ENCODE peak calls at places on chromosomes 12 and 14, in seven cellular contexts. One of them, this sample, is unnamed.

GRCh38 chr12:132153501-132154340 is 9.5 kb downstream of the NOC4L start:
- DNase-seq in dorsolateral prefrontal cortex: peak
- DNase-seq in neural progenitor cell: peak
- DNase-seq in CD4-positive, CD25-positive, alpha-beta regulatory T cell: peak
- DNase-seq in IMR-90: peak
- DNase-seq in tibial artery: peak
- DNase-seq in astrocyte: peak
- DNase-seq in this sample: peak

GRCh38 chr12:14766649-14767215 is 36.5 kb downstream of the WBP11 start:
- DNase-seq in dorsolateral prefrontal cortex: no peak
- DNase-seq in neural progenitor cell: no peak
- DNase-seq in CD4-positive, CD25-positive, alpha-beta regulatory T cell: no peak
- DNase-seq in IMR-90: no peak
- DNase-seq in tibial artery: no peak
- DNase-seq in astrocyte: no peak
- DNase-seq in this sample: no peak

GRCh38 chr12:124286414-124286813 is 8.5 kb upstream of the RFLNA start:
- DNase-seq in dorsolateral prefrontal cortex: no peak
- DNase-seq in neural progenitor cell: no peak
- DNase-seq in CD4-positive, CD25-positive, alpha-beta regulatory T cell: no peak
- DNase-seq in IMR-90: no peak
- DNase-seq in tibial artery: no peak
- DNase-seq in astrocyte: peak
- DNase-seq in this sample: no peak

GRCh38 chr12:124537525-124538193 is 29.8 kb downstream of the NCOR2 start:
- DNase-seq in dorsolateral prefrontal cortex: peak
- DNase-seq in neural progenitor cell: no peak
- DNase-seq in CD4-positive, CD25-positive, alpha-beta regulatory T cell: no peak
- DNase-seq in IMR-90: no peak
- DNase-seq in tibial artery: no peak
- DNase-seq in astrocyte: no peak
- DNase-seq in this sample: no peak

GRCh38 chr14:74502236-74503019 is 8.9 kb downstream of the ISCA2 start:
- DNase-seq in dorsolateral prefrontal cortex: no peak
- DNase-seq in neural progenitor cell: peak
- DNase-seq in CD4-positive, CD25-positive, alpha-beta regulatory T cell: no peak
- DNase-seq in IMR-90: peak
- DNase-seq in tibial artery: peak
- DNase-seq in astrocyte: no peak
- DNase-seq in this sample: no peak

GRCh38 chr12:124170756-124171155 is 124.1 kb upstream of the RFLNA start:
- DNase-seq in dorsolateral prefrontal cortex: no peak
- DNase-seq in neural progenitor cell: no peak
- DNase-seq in CD4-positive, CD25-positive, alpha-beta regulatory T cell: no peak
- DNase-seq in IMR-90: no peak
- DNase-seq in tibial artery: no peak
- DNase-seq in astrocyte: peak
- DNase-seq in this sample: no peak

GRCh38 chr14:90198541-90198940 is 57.8 kb upstream of the PSMC1 start:
- DNase-seq in dorsolateral prefrontal cortex: no peak
- DNase-seq in neural progenitor cell: no peak
- DNase-seq in CD4-positive, CD25-positive, alpha-beta regulatory T cell: no peak
- DNase-seq in IMR-90: no peak
- DNase-seq in tibial artery: no peak
- DNase-seq in astrocyte: no peak
- DNase-seq in this sample: no peak

GRCh38 chr12:59067068-59067467 is 146.8 kb upstream of the LRIG3 start:
- DNase-seq in dorsolateral prefrontal cortex: no peak
- DNase-seq in neural progenitor cell: no peak
- DNase-seq in CD4-positive, CD25-positive, alpha-beta regulatory T cell: no peak
- DNase-seq in IMR-90: peak
- DNase-seq in tibial artery: no peak
- DNase-seq in astrocyte: peak
- DNase-seq in this sample: no peak

GRCh38 chr12:3055712-3056467 is 21.3 kb upstream of the TSPAN9 start:
- DNase-seq in dorsolateral prefrontal cortex: no peak
- DNase-seq in neural progenitor cell: peak
- DNase-seq in CD4-positive, CD25-positive, alpha-beta regulatory T cell: no peak
- DNase-seq in IMR-90: no peak
- DNase-seq in tibial artery: no peak
- DNase-seq in astrocyte: peak
- DNase-seq in this sample: no peak

GRCh38 chr12:126212827-126213226 is 1147.6 kb downstream of the AACS start:
- DNase-seq in dorsolateral prefrontal cortex: no peak
- DNase-seq in neural progenitor cell: no peak
- DNase-seq in CD4-positive, CD25-positive, alpha-beta regulatory T cell: no peak
- DNase-seq in IMR-90: no peak
- DNase-seq in tibial artery: no peak
- DNase-seq in astrocyte: no peak
- DNase-seq in this sample: no peak

GRCh38 chr12:63913929-63914328 is 69.4 kb downstream of the SRGAP1 start:
- DNase-seq in dorsolateral prefrontal cortex: no peak
- DNase-seq in neural progenitor cell: no peak
- DNase-seq in CD4-positive, CD25-positive, alpha-beta regulatory T cell: no peak
- DNase-seq in IMR-90: no peak
- DNase-seq in tibial artery: no peak
- DNase-seq in astrocyte: no peak
- DNase-seq in this sample: no peak

GRCh38 chr12:86666311-86666710 is 410.1 kb upstream of the MGAT4C start:
- DNase-seq in dorsolateral prefrontal cortex: no peak
- DNase-seq in neural progenitor cell: no peak
- DNase-seq in CD4-positive, CD25-positive, alpha-beta regulatory T cell: no peak
- DNase-seq in IMR-90: no peak
- DNase-seq in tibial artery: no peak
- DNase-seq in astrocyte: no peak
- DNase-seq in this sample: no peak

GRCh38 chr14:99274346-99275221 is 2.6 kb upstream of the BCL11B start:
- DNase-seq in dorsolateral prefrontal cortex: peak
- DNase-seq in neural progenitor cell: peak
- DNase-seq in CD4-positive, CD25-positive, alpha-beta regulatory T cell: peak
- DNase-seq in IMR-90: peak
- DNase-seq in tibial artery: peak
- DNase-seq in astrocyte: peak
- DNase-seq in this sample: peak

GRCh38 chr14:88519907-88520306 is 34.9 kb downstream of the PTPN21 start:
- DNase-seq in dorsolateral prefrontal cortex: no peak
- DNase-seq in neural progenitor cell: no peak
- DNase-seq in CD4-positive, CD25-positive, alpha-beta regulatory T cell: no peak
- DNase-seq in IMR-90: no peak
- DNase-seq in tibial artery: no peak
- DNase-seq in astrocyte: no peak
- DNase-seq in this sample: no peak

GRCh38 chr12:69534389-69534822 is 50.9 kb upstream of the CCT2 start:
- DNase-seq in dorsolateral prefrontal cortex: peak
- DNase-seq in neural progenitor cell: peak
- DNase-seq in CD4-positive, CD25-positive, alpha-beta regulatory T cell: no peak
- DNase-seq in IMR-90: peak
- DNase-seq in tibial artery: peak
- DNase-seq in astrocyte: peak
- DNase-seq in this sample: no peak

GRCh38 chr14:75188520-75189267 is 12.3 kb upstream of the TMED10 start:
- DNase-seq in dorsolateral prefrontal cortex: no peak
- DNase-seq in neural progenitor cell: no peak
- DNase-seq in CD4-positive, CD25-positive, alpha-beta regulatory T cell: no peak
- DNase-seq in IMR-90: no peak
- DNase-seq in tibial artery: peak
- DNase-seq in astrocyte: no peak
- DNase-seq in this sample: no peak

GRCh38 chr12:630656-631632 is 32.3 kb downstream of the NINJ2 start:
- DNase-seq in dorsolateral prefrontal cortex: no peak
- DNase-seq in neural progenitor cell: peak
- DNase-seq in CD4-positive, CD25-positive, alpha-beta regulatory T cell: peak
- DNase-seq in IMR-90: no peak
- DNase-seq in tibial artery: peak
- DNase-seq in astrocyte: no peak
- DNase-seq in this sample: peak

GRCh38 chr14:51726166-51726899 is 74.6 kb downstream of the FRMD6 start:
- DNase-seq in dorsolateral prefrontal cortex: no peak
- DNase-seq in neural progenitor cell: no peak
- DNase-seq in CD4-positive, CD25-positive, alpha-beta regulatory T cell: no peak
- DNase-seq in IMR-90: peak
- DNase-seq in tibial artery: no peak
- DNase-seq in astrocyte: peak
- DNase-seq in this sample: no peak

GRCh38 chr12:125178222-125178621 is 113.0 kb downstream of the AACS start:
- DNase-seq in dorsolateral prefrontal cortex: no peak
- DNase-seq in neural progenitor cell: no peak
- DNase-seq in CD4-positive, CD25-positive, alpha-beta regulatory T cell: no peak
- DNase-seq in IMR-90: no peak
- DNase-seq in tibial artery: no peak
- DNase-seq in astrocyte: no peak
- DNase-seq in this sample: no peak

GRCh38 chr14:72686832-72687231 is 207.1 kb downstream of the DPF3 start:
- DNase-seq in dorsolateral prefrontal cortex: no peak
- DNase-seq in neural progenitor cell: no peak
- DNase-seq in CD4-positive, CD25-positive, alpha-beta regulatory T cell: no peak
- DNase-seq in IMR-90: peak
- DNase-seq in tibial artery: no peak
- DNase-seq in astrocyte: no peak
- DNase-seq in this sample: no peak

GRCh38 chr12:95336387-95337067 is 118.9 kb downstream of the VEZT start:
- DNase-seq in dorsolateral prefrontal cortex: peak
- DNase-seq in neural progenitor cell: peak
- DNase-seq in CD4-positive, CD25-positive, alpha-beta regulatory T cell: no peak
- DNase-seq in IMR-90: peak
- DNase-seq in tibial artery: peak
- DNase-seq in astrocyte: peak
- DNase-seq in this sample: no peak

GRCh38 chr12:112686373-112686772 is 105.2 kb upstream of the RPH3A start:
- DNase-seq in dorsolateral prefrontal cortex: peak
- DNase-seq in neural progenitor cell: no peak
- DNase-seq in CD4-positive, CD25-positive, alpha-beta regulatory T cell: no peak
- DNase-seq in IMR-90: peak
- DNase-seq in tibial artery: no peak
- DNase-seq in astrocyte: no peak
- DNase-seq in this sample: no peak

GRCh38 chr12:75636607-75637006 is 125.2 kb upstream of the KRR1 start:
- DNase-seq in dorsolateral prefrontal cortex: no peak
- DNase-seq in neural progenitor cell: no peak
- DNase-seq in CD4-positive, CD25-positive, alpha-beta regulatory T cell: no peak
- DNase-seq in IMR-90: no peak
- DNase-seq in tibial artery: no peak
- DNase-seq in astrocyte: no peak
- DNase-seq in this sample: no peak

GRCh38 chr14:99289394-99290189 is 17.6 kb upstream of the BCL11B start:
- DNase-seq in dorsolateral prefrontal cortex: no peak
- DNase-seq in neural progenitor cell: no peak
- DNase-seq in CD4-positive, CD25-positive, alpha-beta regulatory T cell: no peak
- DNase-seq in IMR-90: no peak
- DNase-seq in tibial artery: no peak
- DNase-seq in astrocyte: no peak
- DNase-seq in this sample: no peak

GRCh38 chr14:104403421-104404220 is 175.9 kb upstream of the C14orf180 start:
- DNase-seq in dorsolateral prefrontal cortex: no peak
- DNase-seq in neural progenitor cell: no peak
- DNase-seq in CD4-positive, CD25-positive, alpha-beta regulatory T cell: no peak
- DNase-seq in IMR-90: no peak
- DNase-seq in tibial artery: no peak
- DNase-seq in astrocyte: no peak
- DNase-seq in this sample: no peak

GRCh38 chr14:37865719-37866549 is 270.5 kb downstream of the TTC6 start:
- DNase-seq in dorsolateral prefrontal cortex: no peak
- DNase-seq in neural progenitor cell: no peak
- DNase-seq in CD4-positive, CD25-positive, alpha-beta regulatory T cell: no peak
- DNase-seq in IMR-90: no peak
- DNase-seq in tibial artery: no peak
- DNase-seq in astrocyte: peak
- DNase-seq in this sample: no peak
- H3K27ac ChIP-seq in dorsolateral prefrontal cortex: no peak
- H3K27ac ChIP-seq in neural progenitor cell: no peak
- H3K27ac ChIP-seq in CD4-positive, CD25-positive, alpha-beta regulatory T cell: no peak
- H3K27ac ChIP-seq in IMR-90: no peak
- H3K27ac ChIP-seq in tibial artery: no peak
- H3K27ac ChIP-seq in astrocyte: no peak
- H3K27ac ChIP-seq in this sample: no peak

GRCh38 chr12:93777249-93777648 is 100.1 kb downstream of the CRADD start:
- DNase-seq in dorsolateral prefrontal cortex: no peak
- DNase-seq in neural progenitor cell: no peak
- DNase-seq in CD4-positive, CD25-positive, alpha-beta regulatory T cell: no peak
- DNase-seq in IMR-90: peak
- DNase-seq in tibial artery: no peak
- DNase-seq in astrocyte: peak
- DNase-seq in this sample: no peak
- H3K27ac ChIP-seq in dorsolateral prefrontal cortex: peak
- H3K27ac ChIP-seq in neural progenitor cell: no peak
- H3K27ac ChIP-seq in CD4-positive, CD25-positive, alpha-beta regulatory T cell: no peak
- H3K27ac ChIP-seq in IMR-90: peak
- H3K27ac ChIP-seq in tibial artery: peak
- H3K27ac ChIP-seq in astrocyte: peak
- H3K27ac ChIP-seq in this sample: no peak

DNA sequence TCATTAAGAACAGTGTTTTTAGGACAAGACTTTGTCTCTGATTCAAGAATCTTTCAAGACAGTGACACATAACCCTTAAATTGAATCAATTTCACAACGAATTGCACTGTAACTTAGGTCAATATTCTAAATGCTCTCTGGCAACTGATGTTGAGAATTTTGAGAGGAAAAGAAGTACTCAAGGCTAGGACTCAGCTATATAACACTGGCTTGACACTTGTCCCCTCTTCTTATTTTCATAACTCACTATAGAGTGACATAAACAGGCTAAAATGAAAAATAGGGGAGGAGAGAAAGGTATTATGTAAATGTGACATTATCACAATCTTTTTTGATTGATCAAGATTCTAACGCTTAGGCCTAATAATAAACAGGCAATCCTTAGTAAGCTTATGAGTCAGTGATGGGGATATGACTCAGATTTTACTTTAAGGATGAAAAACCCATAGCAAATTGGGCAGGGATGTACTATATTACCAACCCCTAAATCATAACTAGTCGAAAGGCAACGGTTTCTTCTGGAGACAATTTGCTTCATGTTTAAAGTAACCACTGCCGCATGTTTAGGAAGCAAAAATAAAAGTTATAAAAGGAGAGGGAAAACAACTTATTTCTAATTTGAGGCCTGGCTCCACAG is 10.9 kb downstream of the BTG1 start:
- DNase-seq in dorsolateral prefrontal cortex: no peak
- DNase-seq in neural progenitor cell: no peak
- DNase-seq in CD4-positive, CD25-positive, alpha-beta regulatory T cell: no peak
- DNase-seq in IMR-90: peak
- DNase-seq in tibial artery: no peak
- DNase-seq in astrocyte: peak
- DNase-seq in this sample: no peak
- H3K27ac ChIP-seq in dorsolateral prefrontal cortex: no peak
- H3K27ac ChIP-seq in neural progenitor cell: no peak
- H3K27ac ChIP-seq in CD4-positive, CD25-positive, alpha-beta regulatory T cell: peak
- H3K27ac ChIP-seq in IMR-90: peak
- H3K27ac ChIP-seq in tibial artery: peak
- H3K27ac ChIP-seq in astrocyte: peak
- H3K27ac ChIP-seq in this sample: peak

DNA sequence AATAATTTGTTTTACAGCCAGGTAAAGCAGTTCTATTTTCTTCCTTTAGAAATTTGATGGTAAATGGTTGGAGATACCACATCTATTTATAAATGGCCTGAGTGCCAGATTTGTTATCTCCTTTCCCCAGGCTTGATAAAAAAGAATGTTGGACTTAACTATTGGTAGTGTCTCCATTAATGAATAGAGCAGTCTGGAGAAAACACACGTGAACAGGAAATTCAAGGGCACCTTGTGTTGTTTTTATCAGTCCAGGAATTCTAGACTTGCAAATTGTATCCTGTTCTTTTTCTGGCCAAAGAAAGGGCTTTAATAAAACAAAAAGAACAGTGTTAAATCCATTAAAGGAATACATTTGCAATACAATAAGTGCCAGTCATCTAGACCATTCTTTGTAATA is 40.8 kb upstream of the BMAL2 start:
- DNase-seq in dorsolateral prefrontal cortex: no peak
- DNase-seq in neural progenitor cell: no peak
- DNase-seq in CD4-positive, CD25-positive, alpha-beta regulatory T cell: no peak
- DNase-seq in IMR-90: no peak
- DNase-seq in tibial artery: no peak
- DNase-seq in astrocyte: peak
- DNase-seq in this sample: no peak
- H3K27ac ChIP-seq in dorsolateral prefrontal cortex: no peak
- H3K27ac ChIP-seq in neural progenitor cell: no peak
- H3K27ac ChIP-seq in CD4-positive, CD25-positive, alpha-beta regulatory T cell: no peak
- H3K27ac ChIP-seq in IMR-90: no peak
- H3K27ac ChIP-seq in tibial artery: peak
- H3K27ac ChIP-seq in astrocyte: no peak
- H3K27ac ChIP-seq in this sample: no peak